ENCODE peak calls at places on chromosomes 13 and 19, in six cellular contexts. D, K, V, Y, G and N are unnamed samples.

GRCh38 chr19:10043286-10043927 is 30.1 kb downstream of the RDH8 start:
- DNase-seq in D (no peak), K (no peak), V (no peak), Y (no peak), G (no peak), N (no peak)

GRCh38 chr19:51803965-51804364 is 9.0 kb downstream of the FPR3 start:
- DNase-seq in D (no peak), K (no peak), V (no peak), Y (no peak), G (no peak), N (no peak)

GRCh38 chr19:29887498-29887897 is 54.5 kb upstream of the URI1 start:
- DNase-seq in D (no peak), K (no peak), V (peak), Y (no peak), G (no peak), N (peak)

GRCh38 chr13:25046985-25047660 is 48.8 kb upstream of the PABPC3 start:
- DNase-seq in D (no peak), K (no peak), V (peak), Y (no peak), G (no peak), N (peak)

GRCh38 chr13:31227870-31228269 is 28.1 kb downstream of the B3GLCT start:
- DNase-seq in D (no peak), K (no peak), V (no peak), Y (no peak), G (no peak), N (no peak)

GRCh38 chr13:70889163-70889562 is 780.9 kb upstream of the KLHL1 start:
- DNase-seq in D (no peak), K (no peak), V (no peak), Y (no peak), G (peak), N (no peak)

GRCh38 chr13:59680429-59681024 is 483.2 kb downstream of the DIAPH3 start:
- DNase-seq in D (peak), K (peak), V (peak), Y (no peak), G (no peak), N (no peak)

GRCh38 chr19:8618751-8619150 is 8.2 kb upstream of the ADAMTS10 start:
- DNase-seq in D (peak), K (peak), V (no peak), Y (no peak), G (peak), N (no peak)

GRCh38 chr13:53368948-53369347 is 340.3 kb downstream of the OLFM4 start:
- DNase-seq in D (no peak), K (no peak), V (no peak), Y (no peak), G (no peak), N (no peak)
- TF ChIP-seq MAX in D (no peak), K (no peak), V (no peak), Y (no peak), G (no peak), N (no peak)

DNA sequence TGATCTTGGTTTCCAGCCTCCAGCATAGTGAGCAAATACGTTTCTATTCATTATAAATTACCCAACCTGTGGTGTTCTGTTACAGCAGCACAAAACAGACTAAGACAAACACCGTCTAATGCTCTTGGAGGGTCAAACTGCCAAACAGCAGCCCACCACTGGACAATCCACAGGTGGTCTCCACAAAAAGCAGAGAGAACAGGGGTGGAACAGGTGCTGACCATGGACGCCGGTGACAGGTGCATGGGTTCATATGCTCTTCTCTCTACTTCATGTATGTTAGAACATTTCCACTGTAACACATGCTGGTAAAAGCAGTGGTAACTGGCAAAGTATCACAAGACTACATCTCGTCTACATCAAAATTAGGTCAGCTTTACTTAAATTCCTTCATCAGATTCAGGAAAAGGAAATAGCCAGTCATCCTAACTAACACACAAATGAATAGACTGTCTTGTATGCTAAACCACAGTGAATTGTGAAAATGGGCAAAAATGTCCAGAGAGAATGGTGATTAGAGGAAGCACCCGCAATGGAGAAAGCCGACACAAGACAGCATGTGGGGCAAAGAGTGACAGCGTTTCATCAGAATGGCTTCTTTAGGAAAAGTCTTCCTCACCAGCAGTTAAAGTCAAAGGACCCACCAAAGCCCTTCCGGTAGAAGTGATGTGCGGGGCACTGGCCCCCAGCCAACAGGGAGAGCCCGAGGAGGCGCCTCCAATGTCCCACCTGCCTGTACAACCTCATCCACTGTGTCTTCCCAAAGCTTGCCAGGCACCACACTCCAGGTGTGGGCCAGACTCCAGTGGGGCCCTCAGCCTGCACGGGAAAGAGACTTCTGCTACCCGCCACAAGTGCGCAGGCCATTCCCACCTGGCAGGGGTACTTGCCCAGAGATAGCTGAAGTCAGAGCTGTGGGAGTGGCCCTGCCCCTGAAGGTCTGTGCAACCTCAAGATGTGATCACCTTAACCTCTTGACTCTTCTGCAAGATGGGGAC is 6.5 kb downstream of the CARS2 start:
- DNase-seq in D (no peak), K (no peak), V (no peak), Y (no peak), G (no peak), N (no peak)
- TF ChIP-seq REST in D (no peak), K (no peak), V (no peak), Y (no peak), G (no peak), N (no peak)

GRCh38 chr13:110244926-110245325 is 62.0 kb downstream of the COL4A1 start:
- DNase-seq in D (no peak), K (no peak), V (no peak), Y (no peak), G (no peak), N (no peak)
- TF ChIP-seq MAX in D (no peak), K (no peak), V (no peak), Y (no peak), G (no peak), N (no peak)

DNA sequence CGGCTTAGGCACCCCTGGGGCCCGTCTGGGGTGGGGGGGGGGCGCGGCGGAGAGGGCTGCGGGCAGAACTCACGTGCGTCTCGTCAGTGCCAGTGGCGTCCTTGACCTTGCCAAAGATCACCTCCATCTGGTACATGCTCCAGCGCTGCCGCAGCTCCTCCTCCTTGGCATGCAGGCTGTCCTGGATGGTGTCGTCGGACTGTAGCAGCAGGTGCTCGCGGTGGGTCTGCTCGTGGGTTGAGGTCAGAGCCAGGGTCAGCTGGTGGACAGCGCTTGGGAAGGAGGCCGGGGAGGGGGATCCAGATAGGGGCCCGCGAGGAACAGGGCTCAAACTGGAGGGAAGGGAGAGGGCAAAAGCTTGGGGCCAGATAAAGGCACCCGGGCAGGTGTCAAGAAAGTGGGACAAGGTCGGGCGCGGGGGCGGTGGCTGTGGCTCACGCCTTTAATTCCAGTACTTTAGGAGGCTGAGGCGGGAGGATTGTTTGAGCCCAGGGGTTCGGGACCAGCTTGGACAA is 4.7 kb upstream of the RGL3 start:
- DNase-seq in D (no peak), K (no peak), V (peak), Y (no peak), G (no peak), N (peak)
- TF ChIP-seq REST in D (no peak), K (no peak), V (no peak), Y (no peak), G (no peak), N (no peak)

DNA sequence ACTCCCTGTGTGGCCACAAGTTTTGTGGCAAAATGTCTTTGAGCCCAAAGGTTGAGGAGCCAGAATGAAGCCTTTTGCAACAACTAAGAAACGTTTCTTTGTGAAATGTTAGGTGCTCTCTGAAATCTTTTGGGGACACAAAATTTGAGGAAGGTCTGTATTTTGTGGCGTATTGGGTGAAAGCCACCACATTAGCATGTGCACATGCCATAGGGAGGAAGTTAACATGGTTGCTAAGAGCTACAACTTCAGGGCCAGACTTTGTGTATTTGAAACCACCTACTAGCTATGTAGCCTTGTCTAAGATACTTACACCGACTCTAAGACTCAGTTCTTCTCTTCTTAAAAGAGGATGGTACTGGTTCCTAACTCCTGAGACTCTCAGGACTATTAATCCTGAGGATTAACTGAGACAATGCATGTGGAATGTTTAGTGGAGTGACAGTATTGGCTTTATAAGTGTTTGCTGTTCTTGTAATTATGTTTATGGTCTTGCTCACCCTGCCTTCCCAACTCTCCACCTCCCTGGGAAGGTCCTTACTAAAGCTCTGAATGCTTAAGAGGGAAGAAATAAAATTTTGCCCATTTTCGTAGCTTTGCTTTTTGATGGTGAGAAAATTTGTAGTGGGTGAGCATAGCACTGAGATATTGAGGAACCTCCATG is 15.5 kb downstream of the SERP2 start:
- DNase-seq in D (no peak), K (no peak), V (no peak), Y (no peak), G (no peak), N (no peak)
- TF ChIP-seq MAX in D (no peak), K (no peak), V (no peak), Y (no peak), G (no peak), N (no peak)

GRCh38 chr19:45097776-45098520 is 5.0 kb downstream of the PPP1R37 start:
- DNase-seq in D (no peak), K (peak), V (peak), Y (no peak), G (peak), N (no peak)
- TF ChIP-seq REST in D (no peak), K (no peak), V (no peak), Y (no peak), G (no peak), N (no peak)

GRCh38 chr13:36297600-36298338 is at the start of gene CCDC169:
- DNase-seq in D (no peak), K (peak), V (peak), Y (no peak), G (peak), N (peak)
- TF ChIP-seq MAX in D (no peak), K (peak), V (peak), Y (no peak), G (peak), N (peak)

GRCh38 chr13:33285420-33286124 is at the start of gene STARD13:
- DNase-seq in D (peak), K (peak), V (peak), Y (peak), G (peak), N (peak)
- TF ChIP-seq REST in D (no peak), K (no peak), V (no peak), Y (no peak), G (no peak), N (no peak)

GRCh38 chr13:112159575-112160547 is 92.9 kb downstream of the SOX1 start:
- DNase-seq in D (no peak), K (no peak), V (no peak), Y (no peak), G (peak), N (no peak)
- TF ChIP-seq MAX in D (no peak), K (no peak), V (no peak), Y (no peak), G (no peak), N (no peak)

GRCh38 chr19:54190503-54190941 is 586 bp upstream of the TSEN34 start:
- DNase-seq in D (peak), K (peak), V (peak), Y (peak), G (peak), N (peak)

GRCh38 chr19:54191671-54192453 is 754 bp downstream of the TSEN34 start:
- DNase-seq in D (no peak), K (peak), V (no peak), Y (no peak), G (no peak), N (no peak)

GRCh38 chr19:54192972-54193371 is 1.9 kb downstream of the TSEN34 start:
- DNase-seq in D (no peak), K (no peak), V (no peak), Y (no peak), G (no peak), N (no peak)

GRCh38 chr19:54189668-54190502 is 505 bp upstream of the MBOAT7 start:
- DNase-seq in D (peak), K (peak), V (peak), Y (peak), G (peak), N (peak)

DNA sequence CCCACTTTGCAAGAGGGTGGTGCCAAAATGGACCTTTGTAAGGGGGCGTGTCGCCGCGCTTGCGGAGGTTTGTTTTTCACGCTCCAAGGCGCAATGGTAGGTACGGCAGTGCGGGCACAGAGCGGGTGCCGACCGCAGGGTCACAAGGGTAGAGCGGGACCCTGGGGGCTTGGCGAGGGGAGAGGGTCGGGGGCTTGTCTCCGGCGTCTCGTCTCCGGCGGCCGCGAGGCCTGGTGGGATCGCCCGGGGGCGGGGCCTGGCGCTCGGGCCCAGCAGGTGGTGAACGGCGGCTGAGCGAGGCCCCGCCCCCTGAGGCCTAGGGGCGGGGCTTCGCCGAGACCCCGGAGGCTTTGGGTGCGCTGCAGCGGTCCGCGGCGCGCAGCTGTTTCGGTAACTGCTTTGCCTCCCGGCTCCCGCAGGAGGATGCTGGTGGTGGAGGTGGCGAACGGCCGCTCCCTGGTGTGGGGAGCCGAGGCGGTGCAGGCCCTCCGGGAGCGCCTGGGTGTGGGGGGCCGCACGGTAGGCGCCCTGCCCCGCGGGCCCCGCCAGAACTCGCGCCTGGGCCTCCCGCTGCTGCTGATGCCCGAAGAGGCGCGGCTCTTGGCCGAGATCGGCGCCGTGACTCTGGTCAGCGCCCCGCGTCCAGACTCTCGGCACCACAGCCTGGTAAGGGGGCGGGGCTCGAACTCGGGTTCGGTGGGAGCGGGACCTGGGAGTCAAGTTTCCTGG is at the start of gene TSEN34:
- DNase-seq in D (peak), K (no peak), V (peak), Y (no peak), G (peak), N (peak)
- TF ChIP-seq REST in D (no peak), K (no peak), V (no peak), Y (no peak), G (no peak), N (no peak)